ENCODE peak calls at places on chromosomes 1 and 21, in eight cellular contexts. M, H, N, V, U, O, T and X are unnamed samples.

GRCh38 chr1:193372553-193372952 is 186.1 kb upstream of the B3GALT2 start:
- DNase-seq in M (no peak), H (no peak), N (no peak), V (no peak), U (no peak), O (no peak), T (no peak), X (no peak)

GRCh38 chr21:44823179-44823654 is 5.4 kb upstream of the SUMO3 start:
- DNase-seq in M (no peak), H (no peak), N (no peak), V (no peak), U (no peak), O (no peak), T (no peak), X (no peak)

GRCh38 chr21:33299181-33299752 is 25.5 kb upstream of the IFNAR1 start:
- DNase-seq in M (no peak), H (no peak), N (no peak), V (no peak), U (no peak), O (peak), T (no peak), X (no peak)

GRCh38 chr1:200258447-200259375 is 151.1 kb downstream of the ZNF281 start:
- DNase-seq in M (peak), H (no peak), N (no peak), V (no peak), U (peak), O (peak), T (no peak), X (no peak)

GRCh38 chr1:21189906-21190500 is 13.3 kb upstream of the EIF4G3 start:
- DNase-seq in M (no peak), H (no peak), N (no peak), V (no peak), U (no peak), O (no peak), T (no peak), X (no peak)

GRCh38 chr1:14961661-14962267 is 191.8 kb upstream of the TMEM51 start:
- DNase-seq in M (no peak), H (no peak), N (no peak), V (no peak), U (no peak), O (no peak), T (no peak), X (no peak)

GRCh38 chr1:226820935-226821718 is 49.3 kb upstream of the PSEN2 start:
- DNase-seq in M (peak), H (no peak), N (no peak), V (no peak), U (peak), O (peak), T (peak), X (no peak)

GRCh38 chr1:118988186-118989005 is at the start of gene TBX15:
- DNase-seq in M (peak), H (no peak), N (no peak), V (peak), U (peak), O (no peak), T (no peak), X (no peak)

GRCh38 chr1:208239518-208240381 is 4.4 kb downstream of the PLXNA2 start:
- DNase-seq in M (no peak), H (no peak), N (no peak), V (no peak), U (peak), O (no peak), T (peak), X (no peak)

GRCh38 chr1:54425152-54425584 is 19.0 kb upstream of the SSBP3 start:
- DNase-seq in M (no peak), H (no peak), N (no peak), V (no peak), U (no peak), O (no peak), T (no peak), X (no peak)

GRCh38 chr1:76125441-76126215 is 51.1 kb downstream of the ST6GALNAC3 start:
- DNase-seq in M (no peak), H (no peak), N (no peak), V (no peak), U (no peak), O (no peak), T (no peak), X (no peak)

GRCh38 chr1:10754571-10755329 is 41.7 kb downstream of the CASZ1 start:
- DNase-seq in M (no peak), H (no peak), N (no peak), V (no peak), U (peak), O (no peak), T (no peak), X (no peak)

GRCh38 chr1:185442065-185442464 is 125.0 kb upstream of the IVNS1ABP start:
- DNase-seq in M (no peak), H (no peak), N (no peak), V (no peak), U (peak), O (no peak), T (no peak), X (no peak)

GRCh38 chr21:40615503-40616376 is 231.2 kb downstream of the DSCAM start:
- DNase-seq in M (no peak), H (no peak), N (no peak), V (no peak), U (no peak), O (peak), T (no peak), X (no peak)

GRCh38 chr1:86779308-86780191 is 75.2 kb downstream of the SH3GLB1 start:
- DNase-seq in M (peak), H (no peak), N (no peak), V (no peak), U (peak), O (peak), T (no peak), X (no peak)

GRCh38 chr21:44279621-44280260 is 5.9 kb upstream of the AIRE start:
- DNase-seq in M (no peak), H (no peak), N (no peak), V (no peak), U (no peak), O (no peak), T (no peak), X (peak)

GRCh38 chr1:213335084-213335483 is 284.0 kb downstream of the RPS6KC1 start:
- DNase-seq in M (no peak), H (no peak), N (no peak), V (no peak), U (no peak), O (no peak), T (no peak), X (no peak)

GRCh38 chr1:175564119-175564518 is 179.3 kb downstream of the TNR start:
- DNase-seq in M (no peak), H (no peak), N (no peak), V (no peak), U (no peak), O (no peak), T (no peak), X (no peak)

GRCh38 chr1:175564723-175565122 is 178.7 kb downstream of the TNR start:
- DNase-seq in M (no peak), H (no peak), N (no peak), V (no peak), U (no peak), O (no peak), T (no peak), X (no peak)

GRCh38 chr1:175572932-175573871 is 170.2 kb downstream of the TNR start:
- DNase-seq in M (no peak), H (no peak), N (peak), V (no peak), U (no peak), O (no peak), T (no peak), X (no peak)

GRCh38 chr1:175563556-175563955 is 179.8 kb downstream of the TNR start:
- DNase-seq in M (no peak), H (no peak), N (no peak), V (no peak), U (no peak), O (no peak), T (no peak), X (no peak)

DNA sequence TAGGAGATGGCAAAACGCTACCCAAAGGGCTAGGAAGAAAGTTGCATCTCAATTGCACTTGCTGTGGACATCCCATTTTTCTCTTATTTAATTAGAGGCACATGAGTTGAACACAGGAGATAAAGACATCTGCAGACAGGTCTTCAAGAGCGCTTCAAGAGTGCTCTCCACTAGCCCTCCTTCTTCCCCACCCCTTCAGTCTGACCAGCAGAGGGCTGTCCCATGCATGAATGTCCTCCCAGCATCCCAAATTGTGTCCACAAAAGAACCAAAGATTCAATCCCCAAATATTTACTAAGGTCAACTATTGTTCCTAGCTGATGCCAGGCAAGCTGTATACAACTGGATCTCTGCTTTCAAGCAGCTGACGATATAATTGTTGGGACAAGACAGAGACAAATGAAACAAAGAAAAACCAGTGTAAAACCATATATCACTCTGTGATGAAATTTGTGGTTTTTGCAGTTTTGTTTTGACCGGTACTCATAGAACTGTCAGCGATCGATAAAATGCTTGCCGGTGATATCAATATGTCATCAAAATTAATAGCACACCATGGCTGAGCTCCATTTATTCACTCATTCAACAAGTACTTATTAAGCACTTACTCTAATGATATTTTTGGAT is 174.2 kb downstream of the TNR start:
- DNase-seq in M (no peak), H (no peak), N (no peak), V (no peak), U (no peak), O (no peak), T (no peak), X (no peak)
- TF ChIP-seq CTCF in M (no peak), H (no peak), N (no peak), V (no peak), U (no peak), O (no peak), T (no peak), X (no peak)

GRCh38 chr1:26529655-26530539 is at the start of gene RPS6KA1:
- DNase-seq in M (peak), H (peak), N (peak), V (peak), U (peak), O (peak), T (peak), X (peak)

GRCh38 chr1:26529405-26529654 is 231 bp upstream of the RPS6KA1 start:
- DNase-seq in M (no peak), H (no peak), N (no peak), V (no peak), U (no peak), O (no peak), T (no peak), X (no peak)

GRCh38 chr1:26531651-26532131 is 2.1 kb downstream of the RPS6KA1 start:
- DNase-seq in M (no peak), H (no peak), N (no peak), V (no peak), U (no peak), O (peak), T (no peak), X (no peak)

GRCh38 chr1:26530540-26530897 is 958 bp downstream of the RPS6KA1 start:
- DNase-seq in M (no peak), H (no peak), N (no peak), V (no peak), U (no peak), O (no peak), T (no peak), X (no peak)

DNA sequence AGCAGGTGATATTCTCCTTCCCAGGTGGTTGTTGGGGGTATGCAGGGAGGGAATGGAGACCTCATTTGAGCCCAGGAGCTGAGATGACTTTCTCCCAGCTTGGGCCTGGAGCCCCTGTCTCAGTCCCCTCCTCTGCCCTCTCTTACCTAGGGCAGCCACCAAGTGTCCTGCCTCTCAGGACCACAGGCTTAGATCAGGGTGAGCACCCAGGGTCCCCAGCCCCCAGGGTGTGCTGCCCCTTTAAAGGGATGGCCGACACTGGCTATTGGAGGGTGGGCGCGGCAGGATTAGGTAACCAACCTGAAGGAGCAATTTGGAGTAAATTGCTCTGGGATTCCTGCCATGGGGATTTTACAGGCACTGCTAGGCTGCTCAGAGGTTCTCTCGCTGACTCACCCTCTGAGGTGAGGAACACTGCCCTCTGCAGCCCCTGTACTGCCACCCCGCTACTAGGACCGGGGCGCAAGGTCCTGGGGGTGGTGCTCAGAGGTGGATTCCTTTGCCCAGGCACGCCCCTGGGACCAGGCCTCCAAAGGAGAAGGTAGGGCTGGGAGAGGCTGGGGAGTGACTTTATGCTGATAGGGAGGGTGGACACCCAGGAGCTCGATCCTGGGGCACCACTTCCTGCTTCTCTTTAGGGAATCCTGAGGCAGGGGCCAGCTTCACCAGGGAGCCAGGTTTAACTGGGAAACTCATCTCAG is 1.5 kb downstream of the RPS6KA1 start:
- DNase-seq in M (peak), H (no peak), N (no peak), V (no peak), U (peak), O (peak), T (no peak), X (no peak)
- TF ChIP-seq CTCF in M (peak), H (no peak), N (no peak), V (no peak), U (no peak), O (peak), T (no peak), X (no peak)

GRCh38 chr1:72282690-72283203 is 408 bp upstream of the NEGR1 start:
- DNase-seq in M (peak), H (peak), N (peak), V (peak), U (peak), O (peak), T (peak), X (peak)
- TF ChIP-seq CTCF in M (no peak), H (no peak), N (no peak), V (no peak), U (peak), O (peak), T (no peak), X (peak)

GRCh38 chr1:40848530-40849189 is 13.5 kb downstream of the CITED4 start:
- DNase-seq in M (peak), H (no peak), N (peak), V (peak), U (peak), O (peak), T (peak), X (peak)
- TF ChIP-seq CTCF in M (peak), H (no peak), N (peak), V (peak), U (peak), O (peak), T (peak), X (peak)

GRCh38 chr1:16498573-16499359 is 15.3 kb downstream of the RNU1-1 start:
- DNase-seq in M (peak), H (peak), N (peak), V (peak), U (peak), O (peak), T (peak), X (peak)
- TF ChIP-seq CTCF in M (no peak), H (no peak), N (peak), V (no peak), U (no peak), O (no peak), T (no peak), X (no peak)

DNA sequence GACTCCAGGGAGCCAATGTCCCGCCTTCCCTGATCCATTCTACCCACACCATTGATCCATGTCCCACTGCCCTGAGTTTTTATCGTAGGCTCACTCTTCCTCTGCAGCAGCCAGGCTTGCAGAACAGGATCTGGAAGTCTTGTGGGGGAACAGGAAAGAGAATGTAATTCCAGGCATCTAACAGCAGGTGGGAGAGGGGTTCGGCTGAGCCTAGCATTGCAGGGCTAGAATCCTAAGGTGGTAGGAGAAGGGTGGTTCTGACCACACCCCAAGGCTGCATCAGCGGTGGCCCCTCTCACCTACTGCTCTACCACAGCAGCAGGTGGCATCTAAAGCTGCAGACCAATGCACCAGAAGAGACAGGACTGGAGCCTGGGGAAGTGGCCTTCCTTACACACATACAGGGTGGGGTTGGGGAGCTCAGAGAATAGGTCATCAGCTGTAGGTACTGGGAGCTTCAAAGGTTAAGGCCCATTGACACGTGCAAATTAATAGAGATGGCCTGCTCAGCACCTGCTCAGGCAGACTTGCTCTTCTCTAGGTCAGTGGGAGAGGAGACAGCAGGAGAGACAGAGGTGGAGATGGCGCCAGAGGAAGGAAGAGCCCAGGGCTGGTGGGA is 20.5 kb downstream of the KNCN start:
- DNase-seq in M (no peak), H (no peak), N (no peak), V (no peak), U (no peak), O (no peak), T (no peak), X (no peak)
- TF ChIP-seq CTCF in M (no peak), H (no peak), N (no peak), V (peak), U (peak), O (peak), T (no peak), X (peak)

GRCh38 chr1:186967659-186968394 is 139.1 kb downstream of the PLA2G4A start:
- DNase-seq in M (peak), H (no peak), N (no peak), V (no peak), U (peak), O (peak), T (no peak), X (no peak)
- TF ChIP-seq CTCF in M (no peak), H (no peak), N (no peak), V (no peak), U (no peak), O (no peak), T (no peak), X (no peak)

GRCh38 chr21:35057428-35057827 is 8.3 kb upstream of the RUNX1 start:
- DNase-seq in M (no peak), H (no peak), N (no peak), V (no peak), U (no peak), O (no peak), T (no peak), X (no peak)

GRCh38 chr21:35051287-35051818 is 2.3 kb upstream of the RUNX1 start:
- DNase-seq in M (peak), H (peak), N (peak), V (peak), U (peak), O (peak), T (no peak), X (peak)

GRCh38 chr21:35052786-35053185 is 3.7 kb upstream of the RUNX1 start:
- DNase-seq in M (no peak), H (no peak), N (no peak), V (no peak), U (no peak), O (no peak), T (no peak), X (no peak)

GRCh38 chr21:35050348-35051286 is 1.5 kb upstream of the RUNX1 start:
- DNase-seq in M (no peak), H (no peak), N (no peak), V (no peak), U (peak), O (peak), T (no peak), X (no peak)

GRCh38 chr21:35053356-35054096 is 4.4 kb upstream of the RUNX1 start:
- DNase-seq in M (no peak), H (no peak), N (no peak), V (no peak), U (no peak), O (no peak), T (no peak), X (peak)
- TF ChIP-seq CTCF in M (no peak), H (no peak), N (no peak), V (no peak), U (peak), O (no peak), T (no peak), X (no peak)